ENCODE peak calls at places on chromosomes 11 and 22, in ten cellular contexts. K, R, S, Q, B, L, F, J, I and X are unnamed samples.

GRCh38 chr11:19441752-19442553 is 201.2 kb upstream of the E2F8 start:
- DNase-seq in F (peak), S (no peak), K (peak), L (peak), Q (no peak), J (no peak), I (no peak), B (peak), R (peak), X (no peak)

GRCh38 chr11:77374611-77375031 is 73.1 kb upstream of the GDPD4 start:
- DNase-seq in K (no peak), Q (no peak), S (no peak), J (no peak), B (no peak), R (no peak), F (no peak), I (no peak), L (peak), X (no peak)

GRCh38 chr22:17434856-17435255 is 65.6 kb downstream of the CECR2 start:
- DNase-seq in K (no peak), F (no peak), J (no peak), Q (no peak), I (no peak), R (no peak), B (no peak), L (peak), S (no peak), X (no peak)

GRCh38 chr11:77130763-77131513 is 2.9 kb downstream of the MYO7A start:
- DNase-seq in F (no peak), L (no peak), S (no peak), Q (no peak), J (no peak), K (no peak), R (no peak), I (no peak), B (peak), X (no peak)

GRCh38 chr11:67628710-67629385 is 889 bp downstream of the NUDT8 start:
- DNase-seq in S (no peak), R (no peak), I (no peak), L (no peak), J (no peak), F (no peak), K (no peak), B (no peak), Q (no peak), X (no peak)

GRCh38 chr11:105144887-105145286 is 5.3 kb upstream of the CARD18 start:
- DNase-seq in J (no peak), I (no peak), Q (no peak), K (peak), R (no peak), B (no peak), S (no peak), F (peak), L (peak), X (no peak)

GRCh38 chr11:38169286-38169685 is 1571.2 kb upstream of the RAG2 start:
- DNase-seq in F (no peak), B (no peak), I (no peak), Q (no peak), L (peak), K (no peak), R (no peak), S (no peak), J (no peak), X (no peak)

GRCh38 chr11:17722000-17722643 is 2.8 kb downstream of the MYOD1 start:
- DNase-seq in I (no peak), B (no peak), K (peak), L (peak), Q (no peak), S (no peak), F (no peak), J (peak), R (no peak), X (no peak)

GRCh38 chr11:1760351-1761109 is 3.2 kb downstream of the CTSD start:
- DNase-seq in S (peak), B (peak), F (no peak), K (peak), Q (no peak), R (no peak), I (peak), J (no peak), L (peak), X (peak)

GRCh38 chr11:8610532-8611116 is 16.6 kb upstream of the STK33 start:
- DNase-seq in R (peak), Q (no peak), I (no peak), S (no peak), F (no peak), B (no peak), J (no peak), K (no peak), L (no peak), X (no peak)

GRCh38 chr22:41862530-41863266 is 29.8 kb downstream of the SREBF2 start:
- DNase-seq in J (no peak), S (no peak), Q (no peak), L (no peak), B (no peak), R (peak), I (no peak), K (no peak), F (no peak), X (peak)

GRCh38 chr11:72975778-72976520 is 161.7 kb downstream of the ATG16L2 start:
- DNase-seq in L (peak), F (peak), B (no peak), S (no peak), I (no peak), K (no peak), Q (no peak), R (no peak), J (no peak), X (no peak)

GRCh38 chr11:65416341-65417185 is 6.0 kb upstream of the NEAT1 start:
- DNase-seq in L (peak), B (peak), F (peak), K (peak), Q (peak), I (peak), R (peak), J (peak), S (peak), X (peak)

GRCh38 chr11:13661074-13661623 is 7.3 kb upstream of the FAR1 start:
- DNase-seq in S (no peak), K (no peak), I (no peak), B (no peak), F (no peak), J (no peak), R (no peak), Q (no peak), L (no peak), X (no peak)

GRCh38 chr22:32517921-32518320 is 43.3 kb downstream of the FBXO7 start:
- DNase-seq in L (no peak), B (no peak), K (no peak), Q (no peak), I (no peak), F (no peak), S (no peak), J (no peak), R (no peak), X (no peak)

GRCh38 chr22:32518351-32518750 is 43.7 kb downstream of the FBXO7 start:
- DNase-seq in S (no peak), L (no peak), B (no peak), Q (no peak), R (no peak), J (no peak), F (no peak), I (no peak), K (no peak), X (no peak)

GRCh38 chr22:32517488-32517887 is 42.9 kb downstream of the FBXO7 start:
- DNase-seq in I (no peak), S (no peak), B (no peak), L (no peak), K (no peak), F (no peak), J (no peak), Q (no peak), R (no peak), X (no peak)

GRCh38 chr22:32520612-32521011 is 46.0 kb downstream of the FBXO7 start:
- DNase-seq in S (no peak), K (no peak), F (no peak), I (no peak), B (no peak), R (no peak), Q (no peak), J (no peak), L (no peak), X (no peak)

DNA sequence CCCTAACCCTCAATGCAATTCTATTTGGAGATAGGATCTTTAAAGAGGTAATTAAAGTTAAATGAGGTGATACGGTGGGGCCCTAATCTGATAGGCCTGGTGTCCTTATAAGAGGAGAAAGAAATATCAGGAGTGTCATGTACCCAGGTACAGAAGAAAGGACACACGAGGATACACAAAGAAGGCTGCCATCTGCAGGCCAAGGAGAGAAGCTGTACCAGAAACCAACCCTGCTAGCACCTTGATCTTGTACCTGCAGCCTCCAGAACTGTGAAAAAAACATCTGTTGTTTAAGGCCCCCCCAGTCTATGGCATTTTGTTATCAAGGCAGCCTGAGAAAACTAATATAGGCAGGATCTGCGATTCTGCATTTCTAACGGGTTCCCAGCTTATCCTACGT is 44.2 kb downstream of the FBXO7 start:
- DNase-seq in R (peak), I (no peak), Q (no peak), S (no peak), K (no peak), J (no peak), B (no peak), F (no peak), L (no peak), X (no peak)
- TF ChIP-seq CTCF in R (peak), I (no peak), Q (peak), S (no peak), K (peak), J (no peak), B (peak), F (peak), L (peak), X (no peak)

GRCh38 chr11:36702330-36703054 is 104.5 kb upstream of the RAG2 start:
- DNase-seq in F (peak), S (no peak), B (no peak), I (no peak), L (peak), K (peak), R (peak), J (no peak), Q (peak), X (no peak)
- TF ChIP-seq CTCF in F (peak), S (peak), B (peak), I (peak), L (peak), K (peak), R (peak), J (peak), Q (peak), X (peak)

DNA sequence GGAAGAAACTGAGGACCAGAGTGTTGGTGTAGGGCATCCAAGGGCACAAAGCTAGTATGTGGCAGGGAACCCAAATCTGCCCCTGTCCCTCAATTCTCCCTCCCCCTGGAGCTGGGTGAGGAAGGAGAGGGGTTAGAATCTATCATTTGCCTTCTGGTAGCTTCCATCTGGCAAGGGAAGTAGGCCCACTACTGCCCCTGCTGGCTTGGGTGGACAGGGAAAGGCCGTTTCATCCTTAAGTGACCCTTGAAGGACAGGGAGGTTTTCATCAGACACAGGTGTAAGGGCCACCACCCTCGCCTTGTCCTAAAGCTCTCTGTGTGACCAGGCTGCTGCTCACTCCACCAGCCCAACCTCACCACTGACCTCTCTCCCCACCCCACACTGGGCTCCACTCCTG is 22.1 kb downstream of the NECTIN1 start:
- DNase-seq in I (no peak), L (no peak), F (no peak), K (no peak), R (no peak), Q (no peak), J (peak), S (no peak), B (no peak), X (peak)
- TF ChIP-seq CTCF in I (no peak), L (peak), F (peak), K (no peak), R (no peak), Q (peak), J (no peak), S (no peak), B (no peak), X (peak)

DNA sequence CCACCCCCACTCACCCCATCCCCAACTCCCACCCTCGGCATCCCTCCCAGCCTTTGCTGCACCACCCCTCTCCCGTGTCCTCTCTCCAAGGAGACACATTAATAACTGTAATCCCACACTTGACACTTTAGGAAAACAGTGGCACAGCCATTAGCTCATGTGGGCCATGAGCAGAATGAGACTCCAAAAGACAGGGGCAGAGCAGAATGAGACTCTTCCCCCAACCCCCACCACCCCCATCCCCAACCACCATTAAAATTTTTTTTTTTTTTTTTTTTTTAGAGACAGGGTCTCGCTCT is 6.2 kb upstream of the SLCO2B1 start:
- DNase-seq in L (no peak), K (no peak), S (no peak), J (no peak), I (no peak), F (no peak), Q (no peak), R (no peak), B (no peak), X (no peak)
- TF ChIP-seq CTCF in L (no peak), K (peak), S (no peak), J (no peak), I (no peak), F (no peak), Q (no peak), R (no peak), B (no peak), X (peak)

DNA sequence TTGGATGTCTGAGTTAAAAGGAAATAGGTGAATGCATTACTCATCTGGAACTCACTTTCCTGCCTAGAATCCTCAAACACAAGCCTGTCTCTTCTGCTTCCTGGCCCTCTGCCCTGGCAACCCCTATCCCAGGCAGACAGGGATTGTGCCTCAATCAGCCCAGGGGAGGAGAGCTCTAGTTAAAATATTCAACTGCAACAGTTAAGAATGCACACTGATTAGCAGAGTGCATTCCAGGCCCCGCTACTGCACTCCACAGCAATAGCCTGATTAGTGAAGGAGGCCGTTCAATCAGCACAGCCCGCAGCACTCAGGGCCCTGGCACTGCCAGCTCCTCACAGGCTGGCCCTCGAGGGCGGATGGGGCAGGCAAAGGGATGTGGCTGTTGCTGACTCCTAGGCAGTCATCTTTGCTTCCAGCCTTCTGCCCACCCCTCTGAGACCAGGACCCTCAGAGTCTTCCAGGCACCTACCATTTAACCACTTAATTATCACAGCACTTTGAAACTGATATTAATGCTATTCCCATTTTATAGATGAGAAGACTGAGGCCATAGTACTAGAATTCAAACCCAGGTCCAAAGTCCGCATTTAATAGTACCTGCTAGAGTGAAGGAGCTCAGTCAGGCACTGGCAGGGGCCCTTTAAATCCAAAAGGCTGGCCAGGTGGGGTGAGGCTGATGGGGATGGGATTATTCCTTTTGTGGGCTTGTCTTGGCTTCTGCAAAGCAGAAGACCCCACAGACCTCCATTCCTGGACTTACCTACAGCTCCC is 435.3 kb downstream of the SOX6 start:
- DNase-seq in F (no peak), S (no peak), J (no peak), K (no peak), B (no peak), Q (no peak), I (no peak), L (no peak), R (no peak), X (no peak)
- TF ChIP-seq CTCF in F (no peak), S (no peak), J (no peak), K (no peak), B (no peak), Q (no peak), I (no peak), L (no peak), R (no peak), X (no peak)

GRCh38 chr22:23772315-23773246 is at the start of gene MMP11:
- DNase-seq in L (no peak), S (no peak), B (peak), Q (peak), F (no peak), I (peak), K (peak), J (peak), R (peak), X (peak)
- TF ChIP-seq CTCF in L (no peak), S (no peak), B (no peak), Q (no peak), F (peak), I (no peak), K (no peak), J (no peak), R (peak), X (no peak)

GRCh38 chr11:22730319-22730718 is 63.9 kb downstream of the GAS2 start:
- DNase-seq in Q (no peak), K (peak), S (no peak), J (no peak), L (peak), B (no peak), F (no peak), R (peak), I (no peak), X (no peak)
- TF ChIP-seq CTCF in Q (peak), K (no peak), S (no peak), J (no peak), L (no peak), B (peak), F (no peak), R (peak), I (no peak), X (no peak)